ENCODE peak calls at places on chromosomes 5 and 9, in four cellular contexts. S is epithelial cell of esophagus; Z is CD8-positive, alpha-beta T cell; C is fibroblast of villous mesenchyme. Q is an unnamed sample.

GRCh38 chr9:17764306-17764705 is 185.4 kb downstream of the SH3GL2 start:
- DNase-seq in C (no peak), S (no peak), Z (no peak), Q (no peak)

GRCh38 chr5:28009526-28010025 is 971.2 kb upstream of the CDH9 start:
- DNase-seq in C (no peak), Z (no peak), S (peak), Q (no peak)

GRCh38 chr5:1291611-1292080 is 3.2 kb downstream of the TERT start:
- DNase-seq in C (no peak), S (no peak), Z (no peak), Q (peak)

GRCh38 chr5:3780278-3780677 is 184.6 kb downstream of the IRX1 start:
- DNase-seq in S (no peak), C (no peak), Z (no peak), Q (no peak)

GRCh38 chr9:134488901-134489280 is 152.7 kb upstream of the COL5A1 start:
- DNase-seq in C (no peak), S (no peak), Z (no peak), Q (no peak)

GRCh38 chr5:136638084-136638483 is 272.7 kb upstream of the TRPC7 start:
- DNase-seq in S (no peak), Z (no peak), C (peak), Q (no peak)

GRCh38 chr5:91418158-91418557 is 35.0 kb upstream of the ARRDC3 start:
- DNase-seq in C (no peak), Z (no peak), S (no peak), Q (no peak)

GRCh38 chr9:24708808-24709207 is 163.1 kb upstream of the IZUMO3 start:
- DNase-seq in Z (no peak), C (no peak), S (no peak), Q (no peak)

GRCh38 chr9:111597852-111598729 is 1.4 kb downstream of the PTGR1 start:
- DNase-seq in S (peak), C (peak), Z (peak), Q (peak)

GRCh38 chr5:73496984-73497457 is 1.2 kb upstream of the BTF3 start:
- DNase-seq in Z (no peak), C (peak), S (peak), Q (no peak)

GRCh38 chr5:147880461-147880860 is 1.9 kb downstream of the SCGB3A2 start:
- DNase-seq in Z (no peak), C (no peak), S (peak), Q (no peak)

GRCh38 chr9:32525506-32525905 is 490 bp downstream of the RIGI start:
- DNase-seq in S (peak), C (peak), Z (no peak), Q (peak)

GRCh38 chr9:104747565-104748358 is at the start of gene NIPSNAP3A:
- DNase-seq in Z (peak), S (peak), C (peak), Q (peak)

GRCh38 chr5:179142434-179143198 is 82.4 kb downstream of the ZNF354C start:
- DNase-seq in S (peak), C (peak), Z (no peak), Q (no peak)

GRCh38 chr9:113690055-113690740 is 185.9 kb upstream of the ZNF618 start:
- DNase-seq in Z (no peak), S (peak), C (no peak), Q (no peak)

GRCh38 chr9:99720455-99721050 is 101.1 kb upstream of the NR4A3 start:
- DNase-seq in Z (no peak), C (peak), S (no peak), Q (no peak)

GRCh38 chr9:112404367-112404979 is 24.6 kb downstream of the HSDL2 start:
- DNase-seq in Z (no peak), C (peak), S (no peak), Q (no peak)

GRCh38 chr9:92719028-92719647 is 45.5 kb downstream of the BICD2 start:
- DNase-seq in Z (no peak), C (no peak), S (no peak), Q (no peak)

GRCh38 chr9:133210202-133210532 is 1.1 kb upstream of the OBP2B start:
- DNase-seq in C (no peak), S (no peak), Z (no peak), Q (no peak)

GRCh38 chr5:97089149-97089801 is 53.1 kb downstream of the LIX1 start:
- DNase-seq in Z (no peak), C (no peak), S (no peak), Q (no peak)

GRCh38 chr9:70747335-70747734 is 332.9 kb upstream of the KLF9 start:
- DNase-seq in C (peak), Z (no peak), S (no peak), Q (no peak)

GRCh38 chr5:142900926-142901325 is 130.7 kb downstream of the ARHGAP26 start:
- DNase-seq in Z (no peak), C (peak), S (peak), Q (no peak)

GRCh38 chr9:109329274-109330258 is 8.7 kb upstream of the EPB41L4B start:
- DNase-seq in C (peak), S (peak), Z (no peak), Q (peak)

GRCh38 chr5:14250094-14250777 is 107.1 kb downstream of the TRIO start:
- DNase-seq in Z (no peak), C (peak), S (peak), Q (peak)

DNA sequence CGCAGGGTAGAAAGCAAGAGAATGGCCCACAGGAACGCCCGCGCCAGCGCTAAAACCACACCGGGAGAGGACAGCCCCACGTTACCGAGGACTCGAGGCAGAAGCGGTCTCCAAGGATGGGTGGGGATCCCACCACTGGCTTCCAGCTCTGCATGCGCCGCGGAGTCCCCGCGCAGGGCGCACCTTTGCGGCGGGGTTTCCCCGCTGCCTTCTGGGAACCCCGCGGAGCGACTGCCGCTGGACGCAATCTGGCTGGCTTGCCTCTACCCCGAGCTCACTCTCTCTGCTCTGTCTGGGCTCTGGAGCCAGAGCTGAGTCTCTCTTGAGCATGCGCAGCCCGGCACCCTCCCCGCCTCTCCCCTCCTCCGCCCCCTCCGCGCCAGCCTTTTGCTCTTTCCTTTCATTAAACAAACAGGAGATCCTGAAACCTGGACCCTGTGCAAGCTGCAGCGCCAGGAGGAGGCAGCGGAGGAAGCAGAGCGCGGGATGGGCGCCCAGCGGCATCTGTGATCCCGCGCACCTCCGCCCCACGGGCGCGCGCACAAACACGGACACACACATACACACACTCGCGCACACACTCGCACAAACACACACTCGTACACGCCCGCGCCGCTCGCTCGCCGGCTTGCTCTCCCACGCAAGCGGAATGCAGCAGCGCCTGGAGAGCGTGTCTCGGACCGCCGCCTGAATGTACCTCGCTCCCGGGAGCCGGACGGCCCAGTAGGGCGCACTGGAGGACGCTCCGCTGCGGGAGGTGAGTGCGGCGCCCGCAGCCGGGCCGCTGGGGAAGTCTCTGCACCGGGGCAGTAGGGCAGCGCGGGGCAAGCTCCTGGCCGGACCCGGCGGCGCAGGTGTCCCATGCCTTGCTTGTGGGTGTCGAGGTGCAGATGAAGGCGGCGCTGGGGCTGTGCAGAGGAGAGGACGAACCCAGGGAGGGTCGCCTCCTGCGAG is at the start of gene PLPPR1:
- DNase-seq in S (peak), Z (no peak), C (peak), Q (peak)
- TF ChIP-seq CTCF in S (no peak), Z (no peak), C (no peak), Q (no peak)

GRCh38 chr5:141412853-141413539 is at the start of gene PCDHGA10:
- DNase-seq in S (peak), C (peak), Z (peak), Q (peak)
- TF ChIP-seq CTCF in S (peak), C (peak), Z (peak), Q (peak)

DNA sequence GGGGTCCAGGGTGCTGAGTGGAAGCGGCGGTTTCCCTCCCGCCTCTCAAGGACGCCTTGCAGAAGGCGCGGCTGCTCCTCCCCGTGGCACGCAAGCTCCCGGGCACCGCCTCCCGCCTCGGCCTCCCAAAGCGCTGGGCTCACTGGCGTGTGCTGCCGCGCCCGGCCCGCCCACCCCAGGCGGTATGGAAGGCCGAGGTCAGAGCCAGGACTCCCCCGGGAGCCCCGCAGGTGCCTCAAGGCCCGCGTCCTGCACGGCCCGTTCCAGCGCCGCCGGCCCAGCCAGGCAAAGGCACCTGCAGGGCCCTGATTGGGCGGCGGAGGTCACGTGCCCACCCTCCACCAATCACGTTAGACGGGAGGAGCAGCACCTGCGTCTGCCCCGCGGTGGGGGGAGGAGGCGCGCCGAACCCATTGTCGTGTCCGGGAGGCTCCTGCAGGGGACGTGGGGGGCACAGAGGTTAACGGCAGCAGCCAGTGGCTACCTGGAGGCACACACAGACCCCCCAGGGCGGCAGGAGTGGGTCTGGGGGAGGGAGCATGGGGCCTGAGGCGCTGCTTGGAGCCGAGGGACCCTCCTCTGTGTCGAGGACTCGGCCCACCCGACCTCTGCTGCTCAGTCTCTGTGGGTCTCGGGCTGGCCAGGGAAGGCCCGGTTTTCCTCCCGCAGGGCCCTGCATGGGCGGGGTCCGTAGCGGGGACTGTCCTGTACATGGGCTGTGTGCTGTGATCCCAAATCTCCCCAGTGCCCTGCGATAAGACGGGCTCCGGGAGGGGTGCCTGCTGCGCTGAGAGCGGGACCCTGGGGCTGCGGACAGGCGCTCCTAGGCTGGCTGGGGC is 2.0 kb upstream of the LCN12 start:
- DNase-seq in Z (peak), S (peak), C (peak), Q (peak)
- TF ChIP-seq CTCF in Z (peak), S (peak), C (no peak), Q (no peak)

DNA sequence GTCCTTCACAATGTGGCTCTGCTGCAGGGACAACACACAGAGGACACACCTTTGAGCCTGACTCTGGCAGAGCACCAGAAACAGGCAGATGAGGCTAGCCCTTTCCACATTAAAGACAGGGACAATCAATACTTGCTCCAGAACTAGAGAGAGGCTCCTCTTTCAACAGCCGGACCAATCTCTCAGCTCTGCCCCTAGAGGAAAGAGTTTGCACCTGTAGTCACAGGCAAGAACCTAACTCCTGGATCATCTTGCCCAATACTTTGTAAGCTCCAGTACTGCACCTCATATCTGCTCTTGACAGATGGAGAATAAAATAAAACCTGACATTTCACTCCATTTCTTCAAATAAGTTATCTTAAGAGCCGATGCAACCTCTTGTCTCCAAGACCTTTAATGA is 52.1 kb downstream of the EPB41L4A start:
- DNase-seq in S (peak), C (no peak), Z (no peak), Q (no peak)
- TF ChIP-seq CTCF in S (peak), C (peak), Z (no peak), Q (no peak)